ENCODE peak calls at places on chromosomes 2 and 18, in five cellular contexts. R is astrocyte of the spinal cord, M is mucosa of descending colon, L is left ventricle myocardium inferior, T is IMR-90. K is an unnamed sample.

GRCh38 chr2:206615417-206616089 is 26.7 kb upstream of the FAM237A start:
- DNase-seq in R (no peak), M (no peak), L (no peak), T (no peak), K (no peak)

GRCh38 chr2:129905664-129906081 is 73.8 kb upstream of the RAB6C start:
- DNase-seq in R (no peak), M (no peak), L (no peak), T (no peak), K (no peak)

GRCh38 chr2:201144101-201145051 is 28.4 kb downstream of the CFLAR start:
- DNase-seq in R (no peak), M (no peak), L (no peak), T (no peak), K (no peak)

GRCh38 chr2:185318271-185318724 is 420.3 kb upstream of the FSIP2 start:
- DNase-seq in R (no peak), M (no peak), L (no peak), T (no peak), K (no peak)

GRCh38 chr2:12318427-12319057 is 398.2 kb upstream of the TRIB2 start:
- DNase-seq in R (peak), M (no peak), L (no peak), T (peak), K (no peak)

GRCh38 chr18:10320848-10321247 is 133.6 kb upstream of the APCDD1 start:
- DNase-seq in R (peak), M (no peak), L (no peak), T (peak), K (no peak)

GRCh38 chr18:37362158-37362890 is 203.3 kb downstream of the CELF4 start:
- DNase-seq in R (no peak), M (no peak), L (no peak), T (no peak), K (no peak)

GRCh38 chr18:6601241-6601640 is 128.3 kb upstream of the ARHGAP28 start:
- DNase-seq in R (no peak), M (no peak), L (no peak), T (no peak), K (no peak)

GRCh38 chr2:234459401-234460009 is 37.4 kb downstream of the ARL4C start:
- DNase-seq in R (no peak), M (no peak), L (no peak), T (no peak), K (no peak)

GRCh38 chr2:227805578-227805977 is 8.1 kb upstream of the CCL20 start:
- DNase-seq in R (no peak), M (no peak), L (no peak), T (no peak), K (peak)

GRCh38 chr18:57429607-57430165 is 5.5 kb upstream of the ONECUT2 start:
- DNase-seq in R (no peak), M (no peak), L (no peak), T (no peak), K (peak)

GRCh38 chr2:169732583-169733358 is 861 bp upstream of the KLHL23 start:
- DNase-seq in R (no peak), M (no peak), L (no peak), T (no peak), K (peak)

GRCh38 chr2:237886702-237887481 is 27.5 kb downstream of the RAMP1 start:
- DNase-seq in R (peak), M (peak), L (peak), T (peak), K (no peak)

GRCh38 chr2:150400849-150401248 is 86.6 kb downstream of the RND3 start:
- DNase-seq in R (no peak), M (no peak), L (no peak), T (no peak), K (peak)

GRCh38 chr2:208250401-208250800 is 4.5 kb downstream of the IDH1 start:
- DNase-seq in R (peak), M (no peak), L (no peak), T (peak), K (no peak)

GRCh38 chr18:58417752-58418151 is 211.1 kb downstream of the ALPK2 start:
- DNase-seq in R (peak), M (no peak), L (no peak), T (peak), K (no peak)

GRCh38 chr18:51433881-51434280 is 236.4 kb upstream of the MEX3C start:
- DNase-seq in R (no peak), M (no peak), L (no peak), T (no peak), K (no peak)

GRCh38 chr18:22585333-22585732 is 167.6 kb upstream of the CTAGE1 start:
- DNase-seq in R (no peak), M (no peak), L (no peak), T (no peak), K (no peak)

GRCh38 chr18:76756491-76757288 is 65.7 kb upstream of the ZNF236 start:
- DNase-seq in R (no peak), M (no peak), L (no peak), T (no peak), K (no peak)

GRCh38 chr2:172281648-172282576 is 145.5 kb upstream of the ITGA6 start:
- DNase-seq in R (peak), M (no peak), L (no peak), T (peak), K (no peak)

GRCh38 chr2:84959045-84959493 is 11.9 kb upstream of the KCMF1 start:
- DNase-seq in R (peak), M (no peak), L (no peak), T (peak), K (no peak)

GRCh38 chr2:41038408-41038807 is 586.5 kb upstream of the SLC8A1 start:
- DNase-seq in R (peak), M (no peak), L (no peak), T (peak), K (no peak)

GRCh38 chr2:100653449-100654045 is 90.8 kb downstream of the PDCL3 start:
- DNase-seq in R (no peak), M (no peak), L (no peak), T (no peak), K (no peak)

GRCh38 chr2:30691948-30692828 is 115.1 kb downstream of the CAPN13 start:
- DNase-seq in R (no peak), M (no peak), L (peak), T (peak), K (no peak)
- TF ChIP-seq CTCF in R (peak), M (no peak), L (peak), T (peak), K (peak)

GRCh38 chr2:232761301-232761907 is 15.0 kb downstream of the KCNJ13 start:
- DNase-seq in R (peak), M (no peak), L (no peak), T (peak), K (peak)
- TF ChIP-seq CTCF in R (peak), M (no peak), L (peak), T (peak), K (peak)

GRCh38 chr2:217932661-217933325 is 70.0 kb downstream of the TNS1 start:
- DNase-seq in R (no peak), M (peak), L (peak), T (no peak), K (no peak)
- TF ChIP-seq CTCF in R (peak), M (no peak), L (peak), T (peak), K (no peak)

DNA sequence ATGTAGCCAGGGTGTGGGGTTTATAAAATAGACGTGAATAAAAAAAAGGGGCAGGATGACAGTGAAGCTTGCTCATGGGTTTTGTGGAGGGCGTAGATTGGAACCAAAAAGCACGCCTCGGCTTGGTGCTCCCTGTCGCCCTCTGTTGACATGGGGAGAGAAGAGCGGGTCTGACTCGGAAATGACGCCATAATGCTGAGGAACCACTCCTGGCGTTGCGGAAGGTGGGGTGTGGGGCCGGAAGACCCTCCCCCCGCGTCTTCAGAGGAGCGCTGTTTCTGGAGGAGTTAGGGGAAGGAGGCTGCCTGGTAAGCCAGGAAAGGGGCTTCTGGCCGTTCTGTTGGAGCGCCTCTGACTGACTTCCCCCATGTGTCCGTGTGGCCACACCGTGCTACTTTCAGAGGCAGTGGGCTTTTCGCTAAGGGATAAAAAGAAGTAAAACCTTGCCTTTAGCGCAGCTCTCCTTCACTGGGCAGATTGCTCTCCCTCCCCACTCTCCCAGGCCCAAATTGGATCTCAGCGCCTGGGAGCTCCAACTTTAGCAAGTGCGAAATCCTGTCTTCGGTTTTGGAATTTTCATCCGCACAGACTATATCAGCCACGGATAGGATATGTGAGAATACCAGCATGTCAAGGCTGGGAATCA is 42.8 kb downstream of the PLEKHA3 start:
- DNase-seq in R (peak), M (peak), L (peak), T (peak), K (peak)
- TF ChIP-seq CTCF in R (peak), M (peak), L (peak), T (peak), K (peak)

DNA sequence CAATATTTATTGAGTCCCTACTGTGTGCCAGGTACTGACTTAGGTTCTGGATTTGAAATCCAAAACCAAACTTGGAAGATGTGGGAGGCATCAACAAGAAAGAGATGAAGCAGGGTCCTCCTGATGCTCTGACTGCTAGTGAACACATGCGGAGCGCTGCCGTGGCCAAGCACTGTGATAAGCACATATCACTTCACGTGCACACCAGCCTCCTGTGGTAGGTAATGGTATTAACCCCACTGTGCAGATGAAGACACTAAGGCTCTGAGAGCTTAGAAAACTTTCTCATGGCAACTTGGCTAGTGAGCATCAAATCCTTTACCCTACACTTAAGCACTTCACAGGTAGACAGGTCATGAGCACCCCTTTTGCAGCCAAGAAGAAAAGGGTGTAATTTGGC is 216.1 kb downstream of the HAUS1 start:
- DNase-seq in R (no peak), M (no peak), L (no peak), T (no peak), K (no peak)
- TF ChIP-seq CTCF in R (no peak), M (no peak), L (no peak), T (no peak), K (peak)

GRCh38 chr2:3379647-3380534 is at the start of gene TRAPPC12:
- DNase-seq in R (peak), M (peak), L (peak), T (peak), K (peak)
- TF ChIP-seq CTCF in R (peak), M (peak), L (peak), T (peak), K (peak)

DNA sequence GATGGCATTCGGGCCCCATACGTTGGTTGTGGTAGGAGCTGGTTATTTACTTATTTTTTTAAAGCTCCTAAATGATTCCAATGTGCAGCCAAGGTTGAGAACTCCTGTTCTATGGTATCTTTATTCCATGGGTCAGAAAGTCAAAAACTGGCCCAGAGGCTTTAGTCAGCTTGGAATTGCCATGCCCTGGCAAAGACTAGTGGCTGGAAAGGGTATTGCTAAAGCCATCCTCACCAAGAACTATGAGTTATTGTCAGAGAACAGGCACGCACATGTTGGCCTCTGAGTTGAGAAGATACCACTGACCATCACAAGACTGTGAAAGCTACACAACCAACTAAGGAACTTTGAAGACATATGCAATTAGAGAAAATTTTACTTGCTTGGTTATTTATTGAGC is 47.9 kb upstream of the ACMSD start:
- DNase-seq in R (no peak), M (no peak), L (no peak), T (no peak), K (no peak)
- TF ChIP-seq CTCF in R (no peak), M (no peak), L (no peak), T (no peak), K (peak)

DNA sequence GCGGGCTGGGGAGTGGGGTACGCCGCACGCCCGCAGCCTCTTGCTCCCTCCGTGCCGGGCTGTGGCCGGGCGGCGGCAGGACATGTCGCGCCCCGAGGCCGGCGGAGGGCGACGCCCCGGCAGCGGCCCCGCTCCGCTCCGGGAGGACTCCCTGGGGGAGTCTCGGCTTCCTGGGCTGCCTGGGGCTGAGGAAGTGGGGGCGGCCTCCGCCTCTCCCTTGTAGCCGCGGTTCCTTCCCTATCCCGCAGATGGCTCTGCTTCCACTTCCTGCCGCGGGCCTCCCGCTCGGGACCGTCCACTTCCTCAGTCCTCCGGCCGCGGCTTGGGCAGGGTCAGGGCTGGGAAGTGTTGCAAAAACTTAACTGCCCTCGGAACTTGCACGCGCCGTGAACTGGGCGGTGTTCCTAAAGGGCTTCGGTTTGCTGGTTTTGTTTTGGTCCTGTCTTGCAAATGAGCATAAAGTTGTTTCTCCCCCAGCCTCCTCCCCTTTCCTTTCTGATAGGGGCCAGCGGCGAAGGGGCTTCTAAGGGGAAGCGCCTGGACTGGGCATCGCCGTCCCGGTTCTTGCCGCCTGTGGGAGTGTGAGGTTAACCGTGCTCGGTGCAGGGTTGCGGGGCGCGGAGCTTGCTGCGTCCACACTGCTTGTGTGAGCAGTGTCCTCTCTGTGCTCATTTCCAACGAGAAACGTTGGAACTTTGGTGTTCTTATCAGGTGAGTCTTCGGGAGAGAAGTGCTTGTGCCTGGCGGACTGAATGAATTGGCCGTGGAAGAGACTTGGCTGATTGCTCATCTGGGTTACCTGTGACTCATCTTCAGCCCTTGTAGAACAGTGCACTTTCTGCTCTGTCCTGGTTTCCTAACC is 600 bp downstream of the RALB start:
- DNase-seq in R (peak), M (peak), L (peak), T (peak), K (peak)
- TF ChIP-seq CTCF in R (peak), M (no peak), L (peak), T (peak), K (peak)

DNA sequence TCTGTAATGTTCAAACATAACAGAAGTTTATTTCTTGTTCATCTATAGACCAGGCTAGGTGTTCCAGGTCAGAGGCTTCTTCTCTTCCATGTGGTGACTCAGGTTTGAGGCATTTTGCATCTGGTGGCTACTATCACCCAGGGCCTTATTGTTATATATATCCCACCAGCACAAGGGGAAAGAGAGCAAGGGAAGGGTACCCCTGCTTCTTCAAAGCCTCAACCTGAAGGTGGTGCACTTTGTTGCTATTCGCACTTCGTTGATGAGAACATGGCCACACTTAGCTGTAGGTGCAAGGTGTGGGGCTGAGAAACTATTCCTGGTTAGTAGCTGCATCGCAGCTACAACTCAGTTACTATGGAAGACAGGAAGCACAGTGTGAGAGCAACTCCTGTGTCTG is 27.4 kb upstream of the SLC3A1 start:
- DNase-seq in R (no peak), M (no peak), L (no peak), T (no peak), K (peak)
- TF ChIP-seq CTCF in R (no peak), M (no peak), L (no peak), T (no peak), K (no peak)

DNA sequence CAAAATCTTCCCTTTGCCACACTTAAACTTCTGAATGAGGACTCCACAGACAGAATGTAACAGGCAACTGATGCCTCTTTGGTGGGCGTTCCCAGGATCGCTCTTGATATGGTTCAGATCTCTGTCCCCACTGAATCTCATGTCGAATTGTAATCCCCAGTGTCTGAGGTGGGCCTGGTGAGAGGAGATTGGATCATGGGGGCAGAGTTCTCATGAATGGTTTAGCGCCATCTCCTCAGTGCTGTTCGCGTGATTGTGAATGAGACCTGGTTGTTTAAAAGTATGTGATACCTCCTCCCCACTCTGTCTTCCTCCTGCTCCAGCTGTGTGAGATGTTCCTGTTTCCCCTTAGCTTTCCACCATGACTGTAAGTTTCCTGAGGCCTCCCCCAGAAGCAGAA is 111.1 kb upstream of the SLC66A3 start:
- DNase-seq in R (no peak), M (no peak), L (no peak), T (no peak), K (no peak)
- TF ChIP-seq CTCF in R (no peak), M (no peak), L (no peak), T (no peak), K (no peak)